ENCODE peak calls at places on chromosomes 4 and X, in five cellular contexts. B is fibroblast of pulmonary artery, L is M059J, Q is HFF-Myc, Z is GM04504. D is an unnamed sample.

GRCh38 chr4:180449395-180449956 is 1793.7 kb upstream of the TENM3 start:
- DNase-seq in B (peak; percentile 27), L (peak; percentile 47), Z (no peak), Q (no peak), D (peak; percentile 75)

GRCh38 chrX:30735839-30736238 is 82.6 kb downstream of the GK start:
- DNase-seq in L (peak; percentile 56), Z (peak; percentile 17), Q (peak; percentile 40), B (peak; percentile 67), D (peak; percentile 28)

GRCh38 chr4:87025614-87026041 is 90.8 kb downstream of the AFF1 start:
- DNase-seq in Z (no peak), Q (no peak), B (no peak), L (no peak), D (no peak)

GRCh38 chr4:57098945-57099344 is 11.2 kb downstream of the IGFBP7 start:
- DNase-seq in B (peak; percentile 89), L (no peak), Z (peak; percentile 67), Q (no peak), D (no peak)

GRCh38 chrX:65993915-65994460 is 45.9 kb downstream of the VSIG4 start:
- DNase-seq in L (no peak), B (no peak), Z (no peak), Q (no peak), D (no peak)

GRCh38 chrX:110794601-110795000 is 1.0 kb downstream of the CHRDL1 start:
- DNase-seq in Z (no peak), L (no peak), Q (no peak), B (no peak), D (no peak)

GRCh38 chrX:57752866-57753265 is 72.8 kb upstream of the NLRP2B start:
- DNase-seq in Z (no peak), B (no peak), L (no peak), Q (no peak), D (no peak)

GRCh38 chr4:169030575-169030982 is 20.5 kb upstream of the CBR4 start:
- DNase-seq in Q (no peak), B (peak; percentile 39), Z (no peak), L (no peak), D (no peak)

GRCh38 chr4:138175337-138175794 is 66.8 kb downstream of the SLC7A11 start:
- DNase-seq in L (peak; percentile 3), Q (no peak), Z (no peak), B (peak; percentile 64), D (no peak)

GRCh38 chrX:74242484-74243138 is 61.4 kb upstream of the ZCCHC13 start:
- DNase-seq in Z (no peak), B (no peak), Q (no peak), L (no peak), D (no peak)

GRCh38 chr4:55500072-55500471 is 46.6 kb downstream of the CLOCK start:
- DNase-seq in Q (no peak), L (no peak), Z (no peak), B (no peak), D (no peak)

GRCh38 chr4:184596617-184597185 is 52.5 kb downstream of the CASP3 start:
- DNase-seq in B (peak; percentile 40), Q (no peak), L (peak; percentile 20), Z (no peak), D (no peak)

GRCh38 chr4:8315343-8316250 is 46.0 kb downstream of the HTRA3 start:
- DNase-seq in B (peak; percentile 83), L (peak; percentile 84), Q (peak; percentile 86), Z (peak; percentile 65), D (no peak)

GRCh38 chr4:56370377-56370776 is 16.9 kb downstream of the AASDH start:
- DNase-seq in Q (no peak), Z (no peak), B (no peak), L (no peak), D (no peak)

GRCh38 chr4:53734584-53735363 is 143.5 kb upstream of the LNX1 start:
- DNase-seq in L (peak; percentile 51), B (peak; percentile 49), Q (no peak), Z (peak; percentile 44), D (no peak)

GRCh38 chr4:112099701-112100289 is 45.5 kb upstream of the FAM241A start:
- DNase-seq in L (peak; percentile 54), B (peak; percentile 81), Q (no peak), Z (peak; percentile 13), D (no peak)

GRCh38 chr4:174631901-174632758 is 109.8 kb upstream of the HPGD start:
- DNase-seq in Q (peak; percentile 20), L (peak; percentile 60), Z (peak; percentile 17), B (peak; percentile 72), D (no peak)

GRCh38 chr4:44738615-44739014 is 12.3 kb upstream of the GNPDA2 start:
- DNase-seq in Z (no peak), Q (no peak), L (no peak), B (no peak), D (no peak)

GRCh38 chr4:17336524-17336941 is 175.4 kb downstream of the QDPR start:
- DNase-seq in Z (no peak), Q (no peak), L (peak; percentile 95), B (peak; percentile 53), D (no peak)

GRCh38 chr4:168451744-168452394 is 28.4 kb downstream of the DDX60L start:
- DNase-seq in B (peak; percentile 52), L (peak; percentile 91), Z (no peak), Q (peak; percentile 66), D (no peak)

GRCh38 chrX:71103110-71103983 is 3.2 kb downstream of the CXorf65 start:
- DNase-seq in B (no peak), L (no peak), Q (no peak), Z (no peak), D (no peak)

D was measured in head of caudate nucleus.